ENCODE peak calls at places on chromosomes 11 and 22, in six cellular contexts. L, C, B, W, G and S are unnamed samples.

GRCh38 chr22:25582946-25583345 is 18.5 kb downstream of the GRK3 start:
- DNase-seq in B (no peak), L (no peak), W (no peak), G (no peak), C (no peak), S (no peak)

GRCh38 chr22:20602589-20603164 is 95.3 kb downstream of the MED15 start:
- DNase-seq in L (no peak), B (no peak), C (no peak), W (no peak), G (no peak), S (no peak)

GRCh38 chr22:36253523-36254490 is 874 bp downstream of the APOL1 start:
- DNase-seq in C (no peak), G (no peak), W (no peak), L (no peak), B (no peak), S (peak)

GRCh38 chr22:46052801-46053562 is 76.0 kb upstream of the WNT7B start:
- DNase-seq in L (no peak), B (peak), W (peak), G (no peak), C (peak), S (peak)

GRCh38 chr11:72119188-72119587 is 6.7 kb upstream of the ANAPC15 start:
- DNase-seq in G (no peak), L (no peak), W (no peak), B (no peak), C (no peak), S (no peak)

GRCh38 chr11:34013893-34014571 is 37.5 kb upstream of the CAPRIN1 start:
- DNase-seq in G (no peak), C (no peak), L (no peak), W (no peak), B (no peak), S (no peak)

GRCh38 chr11:96219981-96220623 is 122.9 kb downstream of the MAML2 start:
- DNase-seq in G (no peak), C (no peak), W (no peak), L (no peak), B (peak), S (peak)

GRCh38 chr22:31230871-31231621 is 18.9 kb downstream of the LIMK2 start:
- DNase-seq in L (no peak), C (peak), B (peak), W (no peak), G (peak), S (no peak)

GRCh38 chr11:113923572-113923971 is 19.0 kb downstream of the HTR3B start:
- DNase-seq in C (no peak), B (no peak), G (no peak), W (no peak), L (no peak), S (no peak)

GRCh38 chr11:74466916-74467885 is at the start of gene KCNE3:
- DNase-seq in C (peak), G (no peak), W (peak), L (no peak), B (no peak), S (peak)

GRCh38 chr11:6911946-6912345 is 8.9 kb upstream of the OR2D3 start:
- DNase-seq in C (no peak), L (no peak), G (no peak), W (no peak), B (no peak), S (peak)